ENCODE peak calls at places on chromosomes 7 and 10, in five cellular contexts. One of them, this sample, is unnamed.

GRCh38 chr10:47450442-47450841 is 33.5 kb downstream of the ANXA8 start:
- DNase-seq in OCI-LY7: no peak
- DNase-seq in amniotic stem cell: no peak
- DNase-seq in GM12891: no peak
- DNase-seq in T follicular helper cell: no peak
- DNase-seq in this sample: no peak

GRCh38 chr7:40739257-40739656 is 604.5 kb downstream of the SUGCT start:
- DNase-seq in OCI-LY7: no peak
- DNase-seq in amniotic stem cell: no peak
- DNase-seq in GM12891: no peak
- DNase-seq in T follicular helper cell: no peak
- DNase-seq in this sample: no peak

GRCh38 chr7:45938626-45939302 is 17.7 kb upstream of the IGFBP3 start:
- DNase-seq in OCI-LY7: no peak
- DNase-seq in amniotic stem cell: no peak
- DNase-seq in GM12891: no peak
- DNase-seq in T follicular helper cell: no peak
- DNase-seq in this sample: no peak

GRCh38 chr10:103709341-103709920 is 145.9 kb downstream of the SH3PXD2A start:
- DNase-seq in OCI-LY7: no peak
- DNase-seq in amniotic stem cell: peak
- DNase-seq in GM12891: no peak
- DNase-seq in T follicular helper cell: no peak
- DNase-seq in this sample: no peak

GRCh38 chr7:27102578-27103442 is at the start of gene HOXA2:
- DNase-seq in OCI-LY7: no peak
- DNase-seq in amniotic stem cell: no peak
- DNase-seq in GM12891: no peak
- DNase-seq in T follicular helper cell: no peak
- DNase-seq in this sample: no peak

GRCh38 chr10:69786791-69787190 is 14.9 kb upstream of the COL13A1 start:
- DNase-seq in OCI-LY7: peak
- DNase-seq in amniotic stem cell: no peak
- DNase-seq in GM12891: no peak
- DNase-seq in T follicular helper cell: no peak
- DNase-seq in this sample: no peak

GRCh38 chr7:150313367-150313809 is 9.8 kb upstream of the LRRC61 start:
- DNase-seq in OCI-LY7: no peak
- DNase-seq in amniotic stem cell: no peak
- DNase-seq in GM12891: no peak
- DNase-seq in T follicular helper cell: no peak
- DNase-seq in this sample: no peak

GRCh38 chr10:119737827-119738226 is 12.0 kb downstream of the INPP5F start:
- DNase-seq in OCI-LY7: no peak
- DNase-seq in amniotic stem cell: peak
- DNase-seq in GM12891: no peak
- DNase-seq in T follicular helper cell: no peak
- DNase-seq in this sample: no peak

GRCh38 chr7:81330108-81330507 is 411.3 kb upstream of the SEMA3C start:
- DNase-seq in OCI-LY7: no peak
- DNase-seq in amniotic stem cell: no peak
- DNase-seq in GM12891: no peak
- DNase-seq in T follicular helper cell: no peak
- DNase-seq in this sample: no peak

GRCh38 chr10:123897146-123897545 is 5.5 kb upstream of the CPXM2 start:
- DNase-seq in OCI-LY7: peak
- DNase-seq in amniotic stem cell: no peak
- DNase-seq in GM12891: no peak
- DNase-seq in T follicular helper cell: no peak
- DNase-seq in this sample: no peak

GRCh38 chr10:91607661-91608442 is 25.0 kb downstream of the PPP1R3C start:
- DNase-seq in OCI-LY7: no peak
- DNase-seq in amniotic stem cell: no peak
- DNase-seq in GM12891: no peak
- DNase-seq in T follicular helper cell: no peak
- DNase-seq in this sample: no peak

GRCh38 chr10:119299531-119299930 is 92.2 kb downstream of the GRK5 start:
- DNase-seq in OCI-LY7: peak
- DNase-seq in amniotic stem cell: no peak
- DNase-seq in GM12891: no peak
- DNase-seq in T follicular helper cell: no peak
- DNase-seq in this sample: no peak

GRCh38 chr10:76883596-76883995 is 754.0 kb downstream of the KCNMA1 start:
- DNase-seq in OCI-LY7: no peak
- DNase-seq in amniotic stem cell: no peak
- DNase-seq in GM12891: no peak
- DNase-seq in T follicular helper cell: no peak
- DNase-seq in this sample: no peak

GRCh38 chr7:35418716-35419425 is 165.0 kb upstream of the TBX20 start:
- DNase-seq in OCI-LY7: no peak
- DNase-seq in amniotic stem cell: no peak
- DNase-seq in GM12891: no peak
- DNase-seq in T follicular helper cell: no peak
- DNase-seq in this sample: no peak

This sample was measured in GM13977.